ENCODE peak calls at places on chromosomes 3 and 15, in five cellular contexts. Z, L, F, R and Y are unnamed samples.
A peak's percentile ranks its signal among the peaks of the same experiment; 100 is the strongest.

GRCh38 chr3:188670446-188670845 is 501.3 kb upstream of the TPRG1 start:
- DNase-seq in Z (no peak), L (no peak), F (no peak), R (no peak), Y (no peak)

GRCh38 chr3:193869221-193870201 is 266.4 kb upstream of the HES1 start:
- DNase-seq in Z (peak; percentile 97), L (no peak), F (no peak), R (peak; percentile 51), Y (peak; percentile 84)

GRCh38 chr15:63765338-63765737 is 68.4 kb downstream of the HERC1 start:
- DNase-seq in Z (no peak), L (no peak), F (no peak), R (no peak), Y (no peak)

GRCh38 chr3:139286241-139286640 is 57.6 kb upstream of the MRPS22 start:
- DNase-seq in Z (no peak), L (no peak), F (no peak), R (no peak), Y (no peak)

GRCh38 chr3:52128118-52128683 is 26.0 kb downstream of the POC1A start:
- DNase-seq in Z (peak; percentile 65), L (no peak), F (no peak), R (no peak), Y (peak; percentile 92)

GRCh38 chr3:9715764-9716437 is 12.3 kb downstream of the CPNE9 start:
- DNase-seq in Z (peak; percentile 76), L (peak; percentile 76), F (peak; percentile 68), R (no peak), Y (peak; percentile 68)

GRCh38 chr3:178492496-178492895 is 43.7 kb upstream of the KCNMB2 start:
- DNase-seq in Z (no peak), L (no peak), F (no peak), R (no peak), Y (no peak)

GRCh38 chr3:71497367-71497925 is 86.1 kb downstream of the FOXP1 start:
- DNase-seq in Z (no peak), L (no peak), F (no peak), R (no peak), Y (no peak)

GRCh38 chr3:37475435-37475834 is 301.1 kb upstream of the LRRFIP2 start:
- DNase-seq in Z (no peak), L (no peak), F (no peak), R (no peak), Y (no peak)

GRCh38 chr15:90638963-90639362 is 78.2 kb upstream of the BLM start:
- DNase-seq in Z (no peak), L (no peak), F (no peak), R (no peak), Y (no peak)
- TF ChIP-seq CTCF in Z (no peak), L (no peak), F (no peak), R (no peak), Y (no peak)

GRCh38 chr15:73052679-73053397 is 575 bp downstream of the NEO1 start:
- DNase-seq in Z (peak; percentile 25), L (peak; percentile 65), F (peak; percentile 69), R (peak; percentile 72), Y (no peak)
- TF ChIP-seq CTCF in Z (peak; percentile 38), L (no peak), F (no peak), R (peak; percentile 9), Y (peak; percentile 41)

GRCh38 chr15:52529940-52530339 is 1.3 kb upstream of the MYO5A start:
- DNase-seq in Z (no peak), L (no peak), F (no peak), R (no peak), Y (no peak)

GRCh38 chr15:52527898-52528464 is 699 bp downstream of the MYO5A start:
- DNase-seq in Z (peak; percentile 51), L (peak; percentile 27), F (peak; percentile 50), R (no peak), Y (no peak)

GRCh38 chr15:52529289-52529929 is 729 bp upstream of the MYO5A start:
- DNase-seq in Z (no peak), L (no peak), F (no peak), R (no peak), Y (no peak)

GRCh38 chr15:52527196-52527897 is 1.3 kb downstream of the MYO5A start:
- DNase-seq in Z (no peak), L (no peak), F (no peak), R (no peak), Y (no peak)

GRCh38 chr15:52528465-52529288 is at the start of gene MYO5A:
- DNase-seq in Z (peak; percentile 76), L (peak; percentile 73), F (peak; percentile 75), R (peak; percentile 78), Y (no peak)
- TF ChIP-seq CTCF in Z (no peak), L (no peak), F (no peak), R (no peak), Y (no peak)

GRCh38 chr15:29942144-29942543 is 119.9 kb upstream of the TJP1 start:
- DNase-seq in Z (no peak), L (no peak), F (no peak), R (no peak), Y (no peak)
- TF ChIP-seq CTCF in Z (no peak), L (no peak), F (no peak), R (no peak), Y (no peak)

GRCh38 chr3:171162986-171163723 is 136.6 kb upstream of the SLC2A2 start:
- DNase-seq in Z (no peak), L (no peak), F (no peak), R (no peak), Y (no peak)
- TF ChIP-seq CTCF in Z (peak; percentile 55), L (peak; percentile 43), F (peak; percentile 37), R (peak; percentile 59), Y (peak; percentile 91)

GRCh38 chr3:149291178-149291577 is 42.3 kb downstream of the TM4SF18 start:
- DNase-seq in Z (no peak), L (no peak), F (no peak), R (no peak), Y (no peak)
- TF ChIP-seq CTCF in Z (peak; percentile 46), L (peak; percentile 21), F (no peak), R (peak; percentile 38), Y (peak; percentile 63)

GRCh38 chr3:171828852-171829770 is 14.0 kb upstream of the TMEM212 start:
- DNase-seq in Z (no peak), L (no peak), F (no peak), R (no peak), Y (no peak)

GRCh38 chr3:171831936-171832335 is 11.2 kb upstream of the TMEM212 start:
- DNase-seq in Z (no peak), L (no peak), F (no peak), R (no peak), Y (no peak)

GRCh38 chr3:171827385-171827784 is 15.8 kb upstream of the TMEM212 start:
- DNase-seq in Z (no peak), L (no peak), F (no peak), R (no peak), Y (no peak)

GRCh38 chr3:171827836-171828458 is 15.2 kb upstream of the TMEM212 start:
- DNase-seq in Z (no peak), L (no peak), F (no peak), R (no peak), Y (no peak)

GRCh38 chr3:171829841-171830559 is 13.1 kb upstream of the TMEM212 start:
- DNase-seq in Z (peak; percentile 83), L (peak; percentile 81), F (peak; percentile 77), R (peak; percentile 61), Y (peak; percentile 77)
- TF ChIP-seq CTCF in Z (peak; percentile 97), L (peak; percentile 32), F (peak; percentile 9), R (peak; percentile 67), Y (peak; percentile 77)

GRCh38 chr3:126475411-126476114 is at the start of gene ZXDC:
- DNase-seq in Z (peak; percentile 93), L (peak; percentile 97), F (peak; percentile 96), R (peak; percentile 94), Y (peak; percentile 77)
- TF ChIP-seq CTCF in Z (peak; percentile 60), L (no peak), F (no peak), R (no peak), Y (no peak)

GRCh38 chr3:119613201-119613600 is 15.5 kb downstream of the PLA1A start:
- DNase-seq in Z (no peak), L (no peak), F (no peak), R (no peak), Y (no peak)

GRCh38 chr3:119616056-119616455 is 18.4 kb downstream of the PLA1A start:
- DNase-seq in Z (no peak), L (no peak), F (no peak), R (no peak), Y (no peak)

GRCh38 chr3:119611664-119612063 is 14.0 kb downstream of the PLA1A start:
- DNase-seq in Z (no peak), L (no peak), F (no peak), R (no peak), Y (no peak)

GRCh38 chr3:119609301-119609700 is 11.6 kb downstream of the PLA1A start:
- DNase-seq in Z (no peak), L (no peak), F (no peak), R (no peak), Y (no peak)

GRCh38 chr3:119613872-119614271 is 16.2 kb downstream of the PLA1A start:
- DNase-seq in Z (no peak), L (no peak), F (no peak), R (no peak), Y (no peak)
- TF ChIP-seq CTCF in Z (no peak), L (no peak), F (no peak), R (no peak), Y (no peak)